ENCODE peak calls at places on chromosomes 3 and 15, in five cellular contexts. J is testis, X is body of pancreas, R is IMR-90, H is HCT116. B is an unnamed sample.

GRCh38 chr3:110767156-110767555 is 304.5 kb upstream of the NECTIN3 start:
- DNase-seq in J (no peak), X (no peak), R (peak), H (no peak), B (no peak)

GRCh38 chr15:63481105-63481810 is 23.1 kb upstream of the USP3 start:
- DNase-seq in J (no peak), X (no peak), R (peak), H (no peak), B (no peak)

GRCh38 chr15:33068007-33068441 is 126.5 kb downstream of the FMN1 start:
- DNase-seq in J (peak), X (peak), R (no peak), H (no peak), B (peak)

GRCh38 chr3:49276475-49277356 is at the start of gene C3orf62:
- DNase-seq in J (peak), X (peak), R (peak), H (no peak), B (peak)

GRCh38 chr15:30922469-30923311 is 19.0 kb downstream of the FAN1 start:
- DNase-seq in J (no peak), X (no peak), R (peak), H (peak), B (no peak)

GRCh38 chr3:62374375-62374876 is 1.1 kb upstream of the FEZF2 start:
- DNase-seq in J (no peak), X (no peak), R (peak), H (no peak), B (no peak)

GRCh38 chr3:13563911-13564310 is 15.0 kb downstream of the FBLN2 start:
- DNase-seq in J (no peak), X (no peak), R (no peak), H (no peak), B (no peak)

GRCh38 chr15:79978694-79979519 is 7.9 kb upstream of the BCL2A1 start:
- DNase-seq in J (peak), X (no peak), R (peak), H (no peak), B (no peak)

GRCh38 chr3:4956743-4957142 is 22.5 kb upstream of the BHLHE40 start:
- DNase-seq in J (no peak), X (no peak), R (no peak), H (no peak), B (no peak)

GRCh38 chr3:40867826-40868225 is 331.5 kb upstream of the CTNNB1 start:
- DNase-seq in J (no peak), X (no peak), R (no peak), H (no peak), B (no peak)

GRCh38 chr3:535566-536416 is 339.2 kb downstream of the CHL1 start:
- DNase-seq in J (peak), X (peak), R (peak), H (no peak), B (no peak)

GRCh38 chr3:31785734-31786133 is 195.3 kb downstream of the OSBPL10 start:
- DNase-seq in J (no peak), X (no peak), R (no peak), H (no peak), B (no peak)

GRCh38 chr15:92884459-92884812 is 15.7 kb upstream of the CHD2 start:
- DNase-seq in J (no peak), X (no peak), R (no peak), H (no peak), B (no peak)

GRCh38 chr15:92881570-92881837 is 18.6 kb upstream of the CHD2 start:
- DNase-seq in J (no peak), X (no peak), R (no peak), H (no peak), B (no peak)

GRCh38 chr15:92883643-92884458 is 16.3 kb upstream of the CHD2 start:
- DNase-seq in J (no peak), X (no peak), R (peak), H (no peak), B (no peak)

GRCh38 chr15:92881838-92882696 is 18.1 kb upstream of the CHD2 start:
- DNase-seq in J (peak), X (peak), R (peak), H (peak), B (peak)

DNA sequence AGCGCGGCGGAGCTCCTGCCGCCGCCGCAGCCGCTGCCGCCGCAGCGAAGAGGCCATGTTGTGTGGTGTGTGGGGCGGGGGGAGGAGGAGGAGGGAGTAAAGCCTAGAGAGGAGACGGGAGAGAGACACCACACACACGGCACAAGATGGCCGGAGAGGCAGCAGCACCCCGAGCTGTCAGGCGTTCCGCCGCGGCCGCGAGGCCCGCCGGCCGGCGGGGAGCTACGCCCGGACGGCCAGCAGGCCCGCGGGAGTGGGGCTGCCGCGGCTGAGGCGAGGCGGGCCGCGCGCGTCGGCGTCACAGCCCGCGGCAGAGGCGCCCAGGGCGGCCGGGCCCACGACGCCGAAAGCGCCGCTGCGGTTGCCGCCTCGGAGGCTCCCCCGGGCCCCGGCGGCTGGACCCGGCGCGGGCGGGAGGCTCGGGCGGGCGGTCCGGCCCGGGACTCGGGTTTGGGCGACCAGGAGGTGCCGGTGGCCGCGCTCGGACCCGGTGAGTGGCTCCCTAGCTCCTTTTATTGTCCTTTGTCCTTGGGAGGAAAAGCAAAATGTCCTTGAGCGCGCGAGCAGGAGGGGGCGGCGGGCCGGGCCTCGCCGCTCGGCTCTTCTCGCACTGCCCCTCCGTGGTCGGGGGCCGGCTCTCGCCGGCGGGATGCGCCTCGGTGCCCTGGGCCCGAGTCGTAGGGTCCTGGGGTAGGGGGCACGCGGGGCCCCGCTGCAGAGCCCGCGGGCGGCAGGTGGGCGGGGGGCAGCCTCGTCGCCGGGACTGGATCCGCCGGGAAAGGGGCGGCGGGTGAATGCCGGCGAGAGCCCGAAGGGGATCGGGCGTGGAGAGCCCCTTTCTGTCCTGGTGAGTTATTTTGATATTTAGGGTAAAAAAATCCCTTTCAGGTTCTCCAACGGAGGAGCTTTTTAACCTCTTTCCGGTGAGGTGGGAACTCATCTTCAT is 17.2 kb upstream of the CHD2 start:
- DNase-seq in J (no peak), X (peak), R (no peak), H (no peak), B (peak)
- TF ChIP-seq POLR2A in J (peak), X (peak), R (peak), H (peak), B (peak)

DNA sequence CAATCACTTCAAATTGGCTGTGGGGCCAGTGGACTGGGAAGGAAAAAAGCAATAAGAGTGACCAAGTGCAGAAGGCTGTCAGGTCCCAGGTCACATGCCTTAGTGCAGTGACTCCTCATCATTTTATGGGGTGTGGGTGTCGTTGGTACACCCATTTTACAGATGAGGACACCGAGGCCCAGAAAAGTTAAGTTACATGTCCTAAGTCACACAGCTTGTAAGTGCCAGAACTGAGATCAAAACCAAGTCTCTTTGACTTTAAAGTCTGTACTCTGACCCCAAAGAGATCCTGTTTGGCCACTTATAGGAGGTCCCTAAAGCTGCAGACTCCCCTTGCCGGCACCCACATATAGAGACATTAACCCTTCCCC is 63.0 kb upstream of the POLG start:
- DNase-seq in J (no peak), X (no peak), R (no peak), H (no peak), B (no peak)
- H3K4me3 ChIP-seq in J (no peak), X (no peak), R (no peak), H (no peak), B (no peak)

GRCh38 chr15:65384895-65385867 is 7.4 kb upstream of the IGDCC3 start:
- DNase-seq in J (peak), X (peak), R (peak), H (peak), B (peak)
- TF ChIP-seq POLR2A in J (no peak), X (no peak), R (no peak), H (no peak), B (no peak)

GRCh38 chr15:55912982-55913381 is 80.4 kb downstream of the NEDD4 start:
- DNase-seq in J (no peak), X (no peak), R (no peak), H (no peak), B (no peak)
- H3K4me3 ChIP-seq in J (no peak), X (no peak), R (peak), H (no peak), B (no peak)

GRCh38 chr3:46701211-46701939 is at the start of gene TMIE:
- DNase-seq in J (no peak), X (no peak), R (no peak), H (no peak), B (peak)
- TF ChIP-seq POLR2A in J (no peak), X (no peak), R (no peak), H (no peak), B (no peak)

DNA sequence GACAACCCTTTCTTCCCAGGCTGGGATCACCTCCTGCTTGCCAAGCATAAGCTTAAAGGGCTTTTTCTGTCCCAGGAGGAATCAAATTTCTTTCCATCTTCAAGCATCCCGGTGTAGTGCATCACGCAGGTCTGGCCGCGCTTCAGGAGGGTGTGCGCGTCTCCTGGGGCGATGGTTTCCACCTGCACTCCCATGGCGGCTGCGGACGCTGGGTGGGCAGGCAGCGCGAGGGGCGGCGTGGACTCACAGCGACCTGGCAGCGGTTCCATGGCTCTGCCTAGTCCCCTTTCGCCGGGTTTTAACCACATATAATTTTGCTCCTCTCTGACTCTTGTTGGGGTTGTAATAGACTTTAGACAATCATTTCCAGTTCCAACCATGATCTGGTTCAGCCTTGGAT is 10.6 kb upstream of the TM4SF4 start:
- DNase-seq in J (no peak), X (no peak), R (no peak), H (no peak), B (no peak)
- H3K4me3 ChIP-seq in J (no peak), X (no peak), R (no peak), H (no peak), B (no peak)

DNA sequence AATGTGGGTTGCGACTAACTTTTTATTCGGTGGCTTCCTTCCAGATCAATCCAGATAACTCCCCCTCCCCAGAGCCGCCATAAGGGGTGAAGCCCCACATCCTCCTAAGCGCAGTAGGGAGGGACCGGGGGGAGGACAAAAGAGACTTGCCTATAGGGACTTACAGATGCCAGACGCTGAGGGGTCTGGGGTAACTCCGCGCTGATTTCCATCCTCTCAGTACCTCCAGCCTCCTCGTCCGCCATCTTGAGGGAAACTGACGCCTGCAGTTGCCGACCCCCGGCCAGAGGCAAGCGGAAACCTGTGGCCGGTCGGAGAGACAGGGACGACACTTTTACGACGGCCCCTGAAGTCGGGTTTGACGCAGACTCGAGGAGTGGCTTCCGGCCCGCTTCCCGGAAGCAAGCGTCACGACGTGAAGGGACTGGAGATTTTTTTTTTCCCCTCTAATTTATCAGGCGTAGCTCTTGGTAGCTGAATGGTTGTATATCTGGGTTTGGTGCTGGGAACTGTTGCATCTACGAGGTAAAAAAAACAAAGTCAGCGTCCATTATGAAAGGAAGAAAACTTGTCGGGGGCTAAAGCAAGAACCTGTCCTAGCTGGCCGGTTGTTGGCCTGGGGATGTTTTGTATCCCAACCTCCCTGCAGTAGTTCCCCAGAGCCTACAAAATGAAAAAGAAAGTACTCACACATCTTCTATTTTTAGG is at the start of gene UBR1:
- DNase-seq in J (peak), X (peak), R (peak), H (peak), B (peak)
- TF ChIP-seq POLR2A in J (no peak), X (peak), R (peak), H (peak), B (peak)

DNA sequence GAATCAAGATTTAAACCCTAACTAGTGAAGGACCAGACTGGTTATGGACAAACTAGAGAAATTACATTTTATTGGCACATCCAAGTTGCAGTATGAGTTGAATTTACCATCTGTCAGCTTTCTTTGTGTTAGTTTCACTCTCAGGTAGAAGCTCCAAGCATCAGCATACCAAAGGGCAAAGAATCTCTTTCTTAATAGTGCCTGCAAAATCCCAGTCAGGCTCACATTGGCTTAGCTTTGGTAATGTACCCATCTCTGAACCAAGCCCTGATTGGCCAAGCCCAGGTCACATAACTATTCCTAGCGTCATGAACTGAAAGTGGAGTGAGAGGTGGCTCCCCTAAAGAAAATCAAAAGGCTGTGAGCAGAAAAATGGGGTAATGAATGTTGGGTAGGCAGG is 66.9 kb downstream of the CCNL1 start:
- DNase-seq in J (no peak), X (no peak), R (no peak), H (no peak), B (peak)
- H3K4me3 ChIP-seq in J (no peak), X (no peak), R (no peak), H (no peak), B (peak)

B was measured in heart left ventricle.